ENCODE peak calls at places on chromosomes 4 and X, in seven cellular contexts. Z is H1, T is mesendoderm, M is neuronal stem cell, V is H9, B is mesenchymal stem cell, L is trophoblast cell. R is an unnamed sample.

GRCh38 chrX:70336767-70337166 is 46.9 kb downstream of the KIF4A start:
- DNase-seq in V (no peak), Z (no peak), B (no peak), T (no peak), L (no peak), M (no peak), R (no peak)

GRCh38 chr4:17941731-17942130 is 79.8 kb downstream of the LCORL start:
- DNase-seq in L (no peak), V (no peak), T (no peak), B (peak), Z (no peak), M (no peak), R (peak)

GRCh38 chrX:119885554-119886428 is 9.9 kb upstream of the AKAP14 start:
- DNase-seq in L (no peak), M (no peak), B (peak), T (peak), Z (no peak), V (no peak), R (peak)

GRCh38 chr4:61374612-61374920 is 174.4 kb downstream of the ADGRL3 start:
- DNase-seq in L (no peak), M (no peak), V (no peak), B (no peak), T (no peak), Z (no peak), R (peak)

GRCh38 chr4:95283320-95283719 is 265.5 kb downstream of the UNC5C start:
- DNase-seq in V (no peak), Z (no peak), M (no peak), L (no peak), B (no peak), T (no peak), R (no peak)

GRCh38 chr4:107125496-107125895 is 89.4 kb upstream of the DKK2 start:
- DNase-seq in M (no peak), B (no peak), Z (no peak), T (no peak), L (no peak), V (no peak), R (no peak)

GRCh38 chr4:170226288-170226687 is 136.5 kb upstream of the AADAT start:
- DNase-seq in M (no peak), B (no peak), Z (no peak), L (no peak), V (peak), T (peak), R (no peak)

GRCh38 chrX:150157291-150157690 is 205.8 kb upstream of the MAMLD1 start:
- DNase-seq in Z (no peak), T (no peak), B (no peak), V (no peak), L (no peak), M (no peak), R (no peak)

GRCh38 chr4:53653484-53654053 is 62.3 kb upstream of the LNX1 start:
- DNase-seq in L (no peak), M (no peak), Z (no peak), B (peak), T (peak), V (no peak), R (peak)

GRCh38 chr4:165726831-165727230 is 146.2 kb upstream of the TLL1 start:
- DNase-seq in B (no peak), V (no peak), Z (no peak), T (no peak), M (no peak), L (no peak), R (no peak)

GRCh38 chr4:95522682-95523410 is 25.9 kb downstream of the UNC5C start:
- DNase-seq in V (no peak), Z (no peak), B (no peak), T (no peak), M (no peak), L (no peak), R (no peak)

GRCh38 chrX:39896951-39897740 is 200.6 kb downstream of the BCOR start:
- DNase-seq in M (peak), B (peak), Z (no peak), L (peak), T (peak), V (peak), R (peak)

GRCh38 chr4:186676531-186677158 is 47.0 kb downstream of the FAT1 start:
- DNase-seq in B (peak), T (peak), M (no peak), L (peak), Z (no peak), V (no peak), R (peak)

GRCh38 chr4:63122955-63123354 is 1286.3 kb downstream of the TECRL start:
- DNase-seq in Z (no peak), V (no peak), T (no peak), B (no peak), L (no peak), M (no peak), R (no peak)

GRCh38 chrX:1748408-1748807 is 133.5 kb downstream of the ASMT start:
- DNase-seq in V (no peak), T (no peak), L (no peak), M (no peak), Z (no peak), B (no peak), R (no peak)

GRCh38 chr4:17475481-17475880 is 36.4 kb downstream of the QDPR start:
- DNase-seq in L (no peak), Z (no peak), M (no peak), T (no peak), V (no peak), B (no peak), R (peak)

GRCh38 chrX:1534321-1535168 is 2.4 kb downstream of the P2RY8 start:
- DNase-seq in B (no peak), Z (no peak), M (no peak), T (peak), L (no peak), V (peak), R (no peak)

GRCh38 chr4:168908093-168908492 is 102.0 kb downstream of the CBR4 start:
- DNase-seq in T (no peak), L (no peak), Z (no peak), B (peak), V (no peak), M (no peak), R (peak)

GRCh38 chr4:8841678-8842268 is 29.9 kb downstream of the HMX1 start:
- DNase-seq in B (no peak), T (no peak), M (no peak), Z (no peak), L (no peak), V (no peak), R (no peak)

GRCh38 chr4:113406723-113407016 is 354.9 kb downstream of the CAMK2D start:
- DNase-seq in M (no peak), B (no peak), L (no peak), T (no peak), Z (no peak), V (no peak), R (no peak)

GRCh38 chrX:41348551-41348950 is 14.6 kb downstream of the DDX3X start:
- DNase-seq in Z (no peak), B (no peak), L (no peak), V (no peak), M (no peak), T (no peak), R (no peak)

GRCh38 chr4:122826596-122827257 is at the start of gene FGF2:
- DNase-seq in V (peak), T (peak), M (peak), L (no peak), B (peak), Z (peak), R (peak)

GRCh38 chr4:145805490-145805889 is 125.5 kb downstream of the C4orf51 start:
- DNase-seq in T (peak), M (no peak), L (peak), B (peak), Z (peak), V (peak), R (peak)
- H3K18ac ChIP-seq in T (peak), M (no peak), L (no peak), B (peak), Z (no peak), V (no peak), R (peak)

GRCh38 chr4:108644237-108644636 is 6.2 kb upstream of the OSTC start:
- DNase-seq in V (no peak), Z (no peak), B (peak), M (no peak), T (peak), L (no peak), R (peak)
- H3K18ac ChIP-seq in V (no peak), Z (no peak), B (no peak), M (no peak), T (no peak), L (no peak), R (no peak)

GRCh38 chr4:48949518-48950207 is 36.4 kb upstream of the CWH43 start:
- DNase-seq in Z (no peak), T (no peak), B (no peak), L (no peak), V (no peak), M (no peak), R (no peak)

GRCh38 chr4:48949086-48949485 is 37.0 kb upstream of the CWH43 start:
- DNase-seq in M (no peak), Z (no peak), B (no peak), T (no peak), L (no peak), V (no peak), R (no peak)

GRCh38 chr4:48958582-48958981 is 27.5 kb upstream of the CWH43 start:
- DNase-seq in M (no peak), L (no peak), T (no peak), V (no peak), B (no peak), Z (no peak), R (no peak)

DNA sequence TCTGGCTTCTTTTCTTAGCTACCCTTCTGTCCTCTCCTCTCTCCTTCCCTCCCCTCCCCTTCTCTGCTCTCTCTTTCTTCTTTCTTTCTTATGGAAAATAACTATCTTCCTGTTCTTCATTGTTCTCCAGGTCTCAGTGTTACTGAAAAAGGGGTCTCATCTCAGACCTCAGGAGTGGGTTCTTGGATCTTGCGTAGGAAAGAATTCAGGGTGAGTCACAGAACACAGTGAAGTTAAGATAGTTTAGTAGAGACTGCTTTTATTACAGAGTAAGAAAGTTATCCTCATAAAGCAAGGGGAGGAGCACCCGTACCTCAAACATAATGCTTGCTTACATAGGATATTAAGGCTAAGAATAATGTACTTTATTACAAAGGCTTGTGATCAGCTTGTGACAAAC is 31.8 kb upstream of the CWH43 start:
- DNase-seq in B (peak), V (no peak), T (peak), L (no peak), M (no peak), Z (no peak), R (peak)
- H3K18ac ChIP-seq in B (no peak), V (no peak), T (no peak), L (no peak), M (no peak), Z (no peak), R (no peak)

GRCh38 chr4:156019238-156019637 is 65.6 kb upstream of the CTSO start:
- DNase-seq in T (no peak), V (no peak), L (no peak), B (no peak), Z (no peak), M (no peak), R (no peak)

DNA sequence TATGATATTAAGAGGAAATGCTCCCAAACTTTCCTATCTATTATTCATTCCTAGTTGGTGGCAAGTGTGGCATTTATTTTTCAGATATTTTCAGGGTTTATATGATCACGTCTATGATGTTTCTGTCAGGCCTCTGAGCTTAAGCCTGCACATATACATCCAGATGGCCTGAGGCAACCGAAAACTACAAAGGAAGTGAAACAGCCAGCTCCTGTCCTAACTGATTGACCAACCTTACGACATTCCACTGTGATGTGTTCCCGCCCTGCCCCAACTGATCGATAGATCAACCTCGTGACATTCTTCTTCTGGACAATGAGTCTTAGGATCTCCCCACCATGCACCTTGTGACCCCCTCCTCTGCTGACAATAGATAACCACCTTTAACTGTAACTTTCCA is 67.6 kb upstream of the CTSO start:
- DNase-seq in T (peak), V (no peak), Z (no peak), B (no peak), M (no peak), L (peak), R (no peak)
- H3K18ac ChIP-seq in T (no peak), V (no peak), Z (no peak), B (no peak), M (no peak), L (no peak), R (no peak)

DNA sequence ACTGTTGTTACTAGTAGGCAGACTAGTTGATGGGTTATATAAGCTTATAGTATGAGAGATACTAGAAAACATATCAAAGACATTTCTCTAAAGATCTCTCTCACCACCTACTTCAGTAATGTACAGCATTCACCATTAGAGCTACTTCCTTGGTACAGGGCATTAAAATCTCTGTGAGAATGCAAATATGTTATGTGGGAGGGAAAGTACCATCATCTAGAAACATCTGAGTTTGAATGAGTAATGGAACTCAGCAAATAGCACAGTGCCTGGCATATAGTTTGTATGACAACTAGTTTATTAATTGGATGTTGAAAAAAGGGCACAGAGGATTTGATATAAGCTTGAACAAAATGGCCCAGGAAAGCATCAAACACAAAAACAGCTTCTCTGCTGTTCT is 211.1 kb downstream of the GLUD2 start:
- DNase-seq in L (no peak), Z (no peak), V (no peak), M (no peak), B (no peak), T (no peak), R (no peak)
- H3K18ac ChIP-seq in L (no peak), Z (no peak), V (no peak), M (no peak), B (no peak), T (no peak), R (no peak)

GRCh38 chrX:71659342-71659741 is 8.0 kb upstream of the LOC101059915 start:
- DNase-seq in V (no peak), M (no peak), B (no peak), T (no peak), L (no peak), Z (no peak), R (no peak)

GRCh38 chrX:71661919-71662318 is 5.4 kb upstream of the LOC101059915 start:
- DNase-seq in T (no peak), M (no peak), Z (no peak), V (no peak), L (no peak), B (no peak), R (no peak)

GRCh38 chrX:71657267-71657666 is 10.1 kb upstream of the LOC101059915 start:
- DNase-seq in M (no peak), Z (no peak), V (no peak), B (no peak), T (no peak), L (no peak), R (no peak)

GRCh38 chrX:71659959-71660358 is 7.4 kb upstream of the LOC101059915 start:
- DNase-seq in M (no peak), Z (no peak), V (no peak), T (no peak), L (no peak), B (no peak), R (no peak)

DNA sequence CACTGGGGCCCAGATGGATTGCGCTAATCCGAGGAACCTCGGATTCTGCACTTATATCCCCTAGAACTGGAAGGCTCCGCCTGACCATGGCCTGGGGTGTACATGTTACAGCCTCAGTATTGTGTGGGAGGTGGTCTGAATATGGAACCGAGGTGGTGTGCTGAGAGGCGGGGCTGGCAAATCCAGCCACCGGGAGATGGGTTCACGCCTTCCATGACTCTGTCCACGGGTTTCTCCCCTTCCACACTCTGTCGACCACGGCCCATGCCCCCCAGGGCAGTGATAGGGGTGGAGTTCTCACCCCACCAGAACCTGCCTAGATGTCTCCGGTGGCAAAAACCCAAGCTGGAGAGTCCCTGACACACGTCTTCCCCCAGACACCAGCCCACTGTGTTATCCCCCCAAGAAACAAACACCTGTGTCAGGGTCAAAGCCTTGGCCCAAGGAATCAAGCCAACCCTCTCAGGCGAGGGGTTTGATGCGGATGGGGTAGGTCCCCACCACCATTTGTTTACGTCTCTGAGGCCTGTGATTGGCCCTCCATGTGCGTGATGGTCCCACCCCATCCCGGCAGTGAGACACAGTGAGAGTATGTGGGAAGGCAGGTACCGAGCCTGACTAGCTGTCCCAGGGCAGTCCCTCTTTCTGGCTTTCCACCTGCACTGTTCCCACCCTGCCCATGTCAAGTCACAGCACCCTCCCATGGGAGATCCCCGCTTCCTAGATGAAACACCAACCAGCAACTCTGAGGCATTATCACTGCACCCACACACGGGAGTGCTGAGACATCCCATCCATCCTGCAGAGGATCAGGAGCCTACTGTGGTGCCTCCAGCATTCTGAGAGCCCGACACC is 6.6 kb upstream of the LOC101059915 start:
- DNase-seq in Z (no peak), B (no peak), L (no peak), M (no peak), T (no peak), V (no peak), R (no peak)
- H3K18ac ChIP-seq in Z (no peak), B (no peak), L (no peak), M (no peak), T (no peak), V (no peak), R (no peak)

R was measured in IMR-90.